ENCODE peak calls at places on chromosome 11, in six cellular contexts. K is Caco-2, P is Peyer's patch, A is AG09309, Q is esophagus muscularis mucosa, B is PC-3. W is an unnamed sample.

GRCh38 chr11:115926090-115926489 is 421.9 kb upstream of the CADM1 start:
- DNase-seq in K (no peak), P (no peak), A (no peak), Q (no peak), B (no peak), W (no peak)

GRCh38 chr11:16876053-16876752 is 137.8 kb downstream of the C11orf58 start:
- DNase-seq in K (no peak), P (no peak), A (no peak), Q (no peak), B (no peak), W (no peak)

GRCh38 chr11:94926271-94926625 is 47.1 kb downstream of the CWC15 start:
- DNase-seq in K (no peak), P (no peak), A (no peak), Q (no peak), B (no peak), W (no peak)

GRCh38 chr11:30984442-30984816 is 385.1 kb downstream of the DCDC1 start:
- DNase-seq in K (no peak), P (no peak), A (no peak), Q (no peak), B (no peak), W (no peak)

GRCh38 chr11:116689413-116690127 is 83.2 kb downstream of the BUD13 start:
- DNase-seq in K (no peak), P (peak; percentile 28), A (no peak), Q (no peak), B (no peak), W (no peak)

GRCh38 chr11:420054-420910 is 5.5 kb upstream of the SIGIRR start:
- DNase-seq in K (no peak), P (no peak), A (no peak), Q (no peak), B (no peak), W (peak; percentile 8)

GRCh38 chr11:16815047-16815767 is 76.8 kb downstream of the C11orf58 start:
- DNase-seq in K (no peak), P (no peak), A (peak; percentile 7), Q (no peak), B (no peak), W (peak; percentile 57)

GRCh38 chr11:118091690-118092089 is 4.9 kb upstream of the SMIM35 start:
- DNase-seq in K (no peak), P (no peak), A (no peak), Q (no peak), B (no peak), W (no peak)

GRCh38 chr11:106070606-106071005 is 6.5 kb downstream of the KBTBD3 start:
- DNase-seq in K (no peak), P (no peak), A (no peak), Q (no peak), B (no peak), W (no peak)

GRCh38 chr11:73393479-73394415 is 17.5 kb downstream of the RELT start:
- DNase-seq in K (peak; percentile 89), P (peak; percentile 78), A (no peak), Q (no peak), B (peak; percentile 84), W (peak; percentile 80)

GRCh38 chr11:75268626-75269366 is 28.2 kb downstream of the TPBGL start:
- DNase-seq in K (no peak), P (peak; percentile 37), A (no peak), Q (no peak), B (no peak), W (peak; percentile 4)

GRCh38 chr11:33976351-33977199 is 75.0 kb upstream of the CAPRIN1 start:
- DNase-seq in K (no peak), P (no peak), A (peak; percentile 81), Q (no peak), B (no peak), W (no peak)

GRCh38 chr11:119790476-119790875 is 61.5 kb upstream of the NECTIN1 start:
- DNase-seq in K (no peak), P (no peak), A (no peak), Q (no peak), B (no peak), W (no peak)

GRCh38 chr11:124315052-124315451 is 1.3 kb upstream of the OR8D1 start:
- DNase-seq in K (no peak), P (no peak), A (no peak), Q (no peak), B (peak; percentile 68), W (no peak)

GRCh38 chr11:93902921-93903320 is 52.5 kb upstream of the VSTM5 start:
- DNase-seq in K (no peak), P (no peak), A (no peak), Q (peak; percentile 75), B (peak; percentile 21), W (no peak)

GRCh38 chr11:68373810-68374501 is 61.6 kb downstream of the LRP5 start:
- DNase-seq in K (no peak), P (no peak), A (no peak), Q (no peak), B (no peak), W (peak; percentile 58)

GRCh38 chr11:1203505-1204271 is 19.2 kb upstream of the MUC5B start:
- DNase-seq in K (no peak), P (peak; percentile 44), A (no peak), Q (no peak), B (peak; percentile 69), W (peak; percentile 32)

GRCh38 chr11:11946180-11946579 is 62.2 kb downstream of the DKK3 start:
- DNase-seq in K (no peak), P (no peak), A (peak; percentile 44), Q (no peak), B (peak; percentile 79), W (no peak)

GRCh38 chr11:38416141-38416540 is 1818.1 kb upstream of the RAG2 start:
- DNase-seq in K (no peak), P (no peak), A (no peak), Q (no peak), B (no peak), W (no peak)

GRCh38 chr11:66313321-66314185 is 3.3 kb downstream of the CD248 start:
- DNase-seq in K (no peak), P (no peak), A (no peak), Q (no peak), B (no peak), W (no peak)

GRCh38 chr11:88363566-88364169 is 26.1 kb upstream of the CTSC start:
- DNase-seq in K (no peak), P (no peak), A (no peak), Q (no peak), B (peak; percentile 27), W (no peak)

GRCh38 chr11:96200243-96200642 is 142.8 kb downstream of the MAML2 start:
- DNase-seq in K (peak; percentile 55), P (no peak), A (peak; percentile 84), Q (no peak), B (peak; percentile 51), W (no peak)

GRCh38 chr11:59062602-59063529 is 23.2 kb upstream of the GLYATL1B start:
- DNase-seq in K (no peak), P (no peak), A (no peak), Q (no peak), B (no peak), W (no peak)

GRCh38 chr11:12269446-12270214 is 107.7 kb upstream of the PARVA start:
- DNase-seq in K (no peak), P (peak; percentile 44), A (no peak), Q (no peak), B (no peak), W (no peak)

GRCh38 chr11:69529001-69529400 is 47.5 kb downstream of the LINC01488 start:
- DNase-seq in K (no peak), P (no peak), A (no peak), Q (no peak), B (no peak), W (no peak)

GRCh38 chr11:35367491-35367890 is 51.9 kb downstream of the SLC1A2 start:
- DNase-seq in K (no peak), P (no peak), A (no peak), Q (no peak), B (peak; percentile 44), W (no peak)

GRCh38 chr11:78822931-78823423 is 248.3 kb upstream of the NARS2 start:
- DNase-seq in K (no peak), P (no peak), A (no peak), Q (no peak), B (no peak), W (no peak)

GRCh38 chr11:111335596-111335995 is 37.2 kb downstream of the POU2AF3 start:
- DNase-seq in K (peak; percentile 53), P (no peak), A (no peak), Q (no peak), B (peak; percentile 25), W (no peak)

GRCh38 chr11:8933931-8934330 is 1.2 kb upstream of the C11orf16 start:
- DNase-seq in K (no peak), P (no peak), A (no peak), Q (no peak), B (no peak), W (no peak)
- TF ChIP-seq CTCF in K (peak; percentile 22), P (no peak), A (no peak), Q (no peak), B (no peak), W (no peak)

GRCh38 chr11:107598225-107599139 is 7.5 kb downstream of the ELMOD1 start:
- DNase-seq in K (peak; percentile 42), P (no peak), A (no peak), Q (peak; percentile 47), B (peak; percentile 71), W (no peak)
- TF ChIP-seq CTCF in K (peak; percentile 63), P (no peak), A (peak; percentile 46), Q (no peak), B (peak; percentile 92), W (peak; percentile 17)

DNA sequence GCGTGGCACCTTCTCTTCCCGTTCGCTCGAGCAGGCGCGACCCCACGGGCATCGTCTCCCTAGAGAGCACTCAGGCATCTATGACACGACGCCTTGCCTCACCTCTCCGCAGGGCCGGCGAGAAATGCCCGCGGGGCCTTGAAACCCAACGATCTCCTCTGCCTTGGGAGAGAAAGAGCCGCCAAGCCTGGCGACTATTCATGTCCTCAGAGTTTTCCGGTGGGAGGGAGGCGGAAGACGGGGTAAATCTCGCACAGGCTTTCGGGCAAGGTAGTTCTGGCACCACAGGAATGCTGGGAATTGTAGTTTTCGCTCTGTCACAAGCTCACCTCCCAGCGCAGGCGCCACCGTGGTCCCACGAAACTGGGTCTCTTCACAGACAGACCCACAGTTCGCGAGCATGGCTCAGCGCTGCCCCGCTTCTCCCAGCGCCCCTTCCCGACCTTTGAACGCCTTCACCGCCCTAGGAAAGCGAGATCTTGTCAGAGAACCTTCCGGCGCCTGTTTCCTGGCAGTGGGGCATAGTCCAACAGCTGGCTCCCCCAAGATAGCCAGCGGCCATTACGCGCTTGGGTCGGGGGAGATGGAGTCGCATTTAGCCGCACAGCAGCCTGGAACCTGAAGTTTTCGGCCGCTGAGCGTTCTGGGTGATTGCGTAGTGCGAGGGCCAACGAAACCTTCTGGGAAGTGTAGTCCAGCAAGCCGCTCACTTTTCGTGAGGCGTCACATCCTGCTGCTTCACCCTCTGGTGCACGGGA is at the start of gene CCDC90B:
- DNase-seq in K (peak; percentile 98), P (peak; percentile 95), A (peak; percentile 91), Q (peak; percentile 99), B (peak; percentile 99), W (peak; percentile 96)
- TF ChIP-seq CTCF in K (no peak), P (no peak), A (peak; percentile 33), Q (peak; percentile 13), B (no peak), W (no peak)

GRCh38 chr11:8754241-8754640 is 71.6 kb downstream of the RPL27A start:
- DNase-seq in K (no peak), P (no peak), A (no peak), Q (no peak), B (no peak), W (no peak)
- TF ChIP-seq CTCF in K (no peak), P (no peak), A (peak; percentile 42), Q (no peak), B (no peak), W (peak; percentile 12)